ENCODE peak calls at places on chromosomes 13 and 19, in five cellular contexts. Z, Q, C, D and V are unnamed samples.

GRCh38 chr19:2551864-2552185 is 75.9 kb downstream of the GADD45B start:
- DNase-seq in Z (no peak), Q (no peak), D (no peak), C (no peak), V (no peak)

GRCh38 chr19:40707615-40708014 is 9.1 kb downstream of the COQ8B start:
- DNase-seq in D (no peak), C (no peak), Z (no peak), Q (no peak), V (no peak)

GRCh38 chr13:41458187-41458938 is 1.0 kb downstream of the RGCC start:
- DNase-seq in C (peak; percentile 64), Z (peak; percentile 18), D (peak; percentile 32), Q (peak; percentile 29), V (peak; percentile 22)

GRCh38 chr19:12782424-12783225 is 7.3 kb upstream of the HOOK2 start:
- DNase-seq in D (peak; percentile 84), C (peak; percentile 94), Q (peak; percentile 90), Z (peak; percentile 93), V (peak; percentile 93)

GRCh38 chr13:112251930-112252585 is 124.1 kb upstream of the SPACA7 start:
- DNase-seq in C (no peak), Z (no peak), Q (no peak), D (peak; percentile 6), V (no peak)

GRCh38 chr13:80055804-80056203 is 285.1 kb downstream of the SPRY2 start:
- DNase-seq in D (no peak), Z (no peak), Q (no peak), C (no peak), V (no peak)

GRCh38 chr19:18386543-18387251 is 739 bp downstream of the GDF15 start:
- DNase-seq in Z (peak; percentile 69), Q (no peak), C (no peak), D (peak; percentile 82), V (no peak)

GRCh38 chr13:71677114-71677513 is 189.9 kb downstream of the DACH1 start:
- DNase-seq in Q (no peak), C (no peak), D (no peak), Z (no peak), V (no peak)

GRCh38 chr19:17755533-17755885 is 4.2 kb downstream of the FCHO1 start:
- DNase-seq in D (no peak), Z (no peak), Q (no peak), C (no peak), V (no peak)

GRCh38 chr13:76164290-76164689 is 528.2 kb downstream of the LMO7 start:
- DNase-seq in D (no peak), C (no peak), Q (no peak), Z (no peak), V (no peak)

GRCh38 chr19:1490020-1490310 is 185 bp downstream of the PCSK4 start:
- DNase-seq in D (no peak), C (no peak), Z (no peak), Q (no peak), V (no peak)

GRCh38 chr19:45613926-45614725 is 12.1 kb upstream of the GPR4 start:
- DNase-seq in C (peak; percentile 51), Z (peak; percentile 88), Q (no peak), D (peak; percentile 83), V (no peak)

GRCh38 chr13:31111136-31111535 is 50.6 kb downstream of the HSPH1 start:
- DNase-seq in Z (peak; percentile 88), Q (no peak), D (no peak), C (no peak), V (no peak)

GRCh38 chr13:38429916-38430315 is 80.3 kb downstream of the UFM1 start:
- DNase-seq in Q (no peak), C (no peak), D (no peak), Z (no peak), V (no peak)

GRCh38 chr13:20360835-20361412 is 128.8 kb upstream of the GJB6 start:
- DNase-seq in Q (no peak), D (no peak), C (no peak), Z (no peak), V (no peak)

GRCh38 chr19:2148482-2149135 is 2.8 kb downstream of the AP3D1 start:
- DNase-seq in D (no peak), Q (no peak), Z (no peak), C (no peak), V (no peak)

GRCh38 chr13:112069063-112069726 is 2.2 kb downstream of the SOX1 start:
- DNase-seq in C (no peak), Z (no peak), D (no peak), Q (no peak), V (no peak)

GRCh38 chr19:4908311-4908710 is 990 bp upstream of the UHRF1 start:
- DNase-seq in C (no peak), Z (no peak), D (no peak), Q (no peak), V (no peak)

GRCh38 chr13:110455941-110456340 is 105.6 kb downstream of the RAB20 start:
- DNase-seq in Z (peak; percentile 82), C (peak; percentile 58), D (peak; percentile 83), Q (peak; percentile 63), V (peak; percentile 47)

GRCh38 chr13:97851269-97851668 is 102.2 kb upstream of the IPO5 start:
- DNase-seq in C (no peak), D (no peak), Q (no peak), Z (peak; percentile 20), V (no peak)

GRCh38 chr19:47269596-47269995 is 5.1 kb upstream of the INAFM1 start:
- DNase-seq in Q (no peak), D (no peak), Z (no peak), C (no peak), V (no peak)

GRCh38 chr13:75175575-75175974 is 306.4 kb downstream of the TBC1D4 start:
- DNase-seq in D (no peak), Z (peak; percentile 48), Q (no peak), C (no peak), V (no peak)

GRCh38 chr19:27896091-27896490 is 1316.9 kb downstream of the UQCRFS1 start:
- DNase-seq in Z (no peak), C (no peak), Q (no peak), D (no peak), V (no peak)

GRCh38 chr19:27891411-27891810 is 1321.5 kb downstream of the UQCRFS1 start:
- DNase-seq in Z (no peak), D (no peak), Q (no peak), C (no peak), V (no peak)

GRCh38 chr19:27890696-27891095 is 1322.3 kb downstream of the UQCRFS1 start:
- DNase-seq in C (no peak), D (no peak), Q (no peak), Z (no peak), V (no peak)

GRCh38 chr19:27892500-27892899 is 1320.5 kb downstream of the UQCRFS1 start:
- DNase-seq in D (no peak), Q (no peak), Z (no peak), C (no peak), V (no peak)

DNA sequence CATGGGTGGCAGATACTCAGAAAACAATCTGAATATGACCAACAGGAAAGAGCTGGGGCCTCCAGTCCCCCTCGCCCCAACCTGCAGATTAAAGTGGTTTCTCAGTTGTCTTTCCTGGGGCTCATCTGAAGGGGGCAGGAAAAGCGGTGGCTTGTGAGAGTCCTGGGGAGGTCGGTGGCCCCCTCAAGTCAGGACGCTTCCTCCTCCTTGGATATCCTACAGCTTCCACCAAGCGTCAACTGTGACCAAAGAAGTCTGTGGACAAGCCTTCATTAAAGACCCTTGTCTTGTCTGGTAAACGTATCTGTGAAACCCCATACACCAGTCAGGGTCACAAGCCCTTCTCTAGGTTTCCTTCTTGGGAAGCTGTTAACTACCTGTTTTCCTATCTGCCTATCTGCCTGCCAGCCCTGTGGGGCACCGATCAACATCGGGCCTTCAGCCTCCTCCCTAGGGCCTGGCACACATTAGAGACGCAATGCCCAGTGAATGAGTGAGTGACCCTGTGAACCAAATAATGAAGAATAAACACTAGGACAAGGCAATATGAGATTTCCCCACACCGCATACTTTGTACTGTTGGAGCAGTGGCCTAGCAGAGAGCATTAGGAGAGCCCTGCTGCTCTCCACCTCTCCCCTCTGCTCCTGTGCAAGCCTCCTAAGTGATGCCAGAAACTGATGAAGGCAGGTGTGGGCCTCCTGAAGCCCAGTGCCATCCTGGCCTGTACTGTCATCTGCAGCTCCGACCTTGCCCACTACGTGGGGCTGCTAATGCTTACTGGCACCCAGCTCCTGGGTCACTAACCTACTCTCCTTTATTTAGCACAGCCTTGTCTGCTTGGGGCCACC is 1317.8 kb downstream of the UQCRFS1 start:
- DNase-seq in Z (no peak), Q (no peak), C (no peak), D (no peak), V (no peak)
- H3K9me3 ChIP-seq in Z (no peaks in the 10 kb centered on the region), Q (no peaks in the 10 kb centered on the region), C (no peaks in the 10 kb centered on the region), D (no peaks in the 10 kb centered on the region), V (no peaks in the 10 kb centered on the region)

DNA sequence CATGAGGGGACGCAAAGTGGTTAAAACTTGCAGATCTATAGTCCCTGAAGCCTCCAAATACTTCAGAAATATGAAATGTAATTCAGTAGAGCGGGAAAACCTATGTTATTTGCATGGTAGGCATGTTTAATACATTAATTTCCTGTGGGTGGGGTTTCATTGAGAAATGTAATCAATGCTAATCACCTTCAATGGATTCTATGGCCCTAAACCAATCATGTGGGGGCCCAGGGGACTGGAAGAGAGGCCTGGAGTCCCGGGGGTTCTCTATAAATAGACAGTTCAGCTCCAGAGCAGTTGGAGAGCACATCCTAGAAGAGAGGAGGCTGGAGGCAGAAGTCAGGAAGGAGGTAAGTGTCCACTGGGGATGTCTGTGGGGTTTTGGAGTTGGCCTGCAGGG is at the start of gene ZSCAN5C:
- DNase-seq in Z (no peak), Q (no peak), C (no peak), D (no peak), V (no peak)
- H3K9me3 ChIP-seq in Z (no peaks in the 10 kb centered on the region), Q (no peaks in the 10 kb centered on the region), C (no peaks in the 10 kb centered on the region), D (no peaks in the 10 kb centered on the region), V (no peaks in the 10 kb centered on the region)

GRCh38 chr19:14906711-14907110 is 20.8 kb upstream of the OR7A17 start:
- DNase-seq in C (no peak), Q (no peak), D (no peak), Z (no peak), V (no peak)
- H3K9me3 ChIP-seq in C (no peaks in the 10 kb centered on the region), Q (no peaks in the 10 kb centered on the region), D (no peaks in the 10 kb centered on the region), Z (no peaks in the 10 kb centered on the region), V (no peaks in the 10 kb centered on the region)

DNA sequence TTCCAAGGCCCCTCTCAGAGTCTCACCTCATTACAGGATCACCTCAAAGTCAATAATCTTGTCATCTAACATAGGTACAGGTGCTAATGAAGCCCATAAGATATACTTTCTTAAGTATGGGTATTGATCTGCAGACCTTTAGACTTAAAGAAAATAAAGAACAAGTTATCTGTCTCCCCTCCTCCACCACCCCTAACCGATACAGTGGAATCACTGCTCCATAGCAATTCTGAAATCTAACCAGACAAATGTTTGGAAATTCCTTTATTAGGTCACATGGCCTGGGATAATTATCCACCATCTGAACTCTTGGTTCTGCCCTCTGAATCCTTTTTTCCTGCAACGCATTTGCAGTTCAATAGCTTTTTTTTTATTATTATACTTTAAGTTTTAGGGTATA is 4.5 kb upstream of the ZNF470 start:
- DNase-seq in C (no peak), Z (no peak), Q (no peak), D (no peak), V (no peak)
- H3K9me3 ChIP-seq in C (no peaks in the 10 kb centered on the region), Z (no peaks in the 10 kb centered on the region), Q (no peaks in the 10 kb centered on the region), D (peaks cover 11% of the 10 kb centered on the region), V (peaks cover 29% of the 10 kb centered on the region)

GRCh38 chr19:19721896-19722295 is 11.0 kb downstream of the ZNF14 start:
- DNase-seq in C (no peak), Q (no peak), Z (no peak), D (no peak), V (no peak)

GRCh38 chr19:19719798-19720197 is 13.1 kb downstream of the ZNF14 start:
- DNase-seq in C (no peak), D (no peak), Q (no peak), Z (no peak), V (no peak)
- H3K9me3 ChIP-seq in C (peaks cover 27% of the 10 kb centered on the region), D (peaks cover 9% of the 10 kb centered on the region), Q (peaks cover 3% of the 10 kb centered on the region), Z (no peaks in the 10 kb centered on the region), V (peaks cover 38% of the 10 kb centered on the region)

GRCh38 chr13:49540552-49540951 is 44.8 kb downstream of the PHF11 start:
- DNase-seq in Q (peak; percentile 64), D (no peak), Z (peak; percentile 60), C (no peak), V (no peak)
- H3K9me3 ChIP-seq in Q (no peaks in the 10 kb centered on the region), D (no peaks in the 10 kb centered on the region), Z (no peaks in the 10 kb centered on the region), C (no peaks in the 10 kb centered on the region), V (no peaks in the 10 kb centered on the region)